ENCODE peak calls at places on chromosomes 1 and 21, in ten cellular contexts. G, F, Z, H, B, I, L, Q, O and D are unnamed samples. For H3K27me3, the result is how much of the 10 kb centered on the place peaks cover.

GRCh38 chr1:155969377-155969791 is 9.0 kb downstream of the ARHGEF2 start:
- DNase-seq in G (no peak), F (no peak), Z (no peak), H (no peak), B (peak), I (no peak), L (no peak), Q (no peak), O (no peak), D (no peak)

GRCh38 chr1:162062542-162063015 is 6.9 kb upstream of the NOS1AP start:
- DNase-seq in G (no peak), F (no peak), Z (no peak), H (no peak), B (peak), I (no peak), L (peak), Q (no peak), O (no peak), D (no peak)

GRCh38 chr1:43711049-43711448 is 3.7 kb downstream of the ST3GAL3 start:
- DNase-seq in G (no peak), F (no peak), Z (no peak), H (no peak), B (no peak), I (no peak), L (no peak), Q (no peak), O (no peak), D (no peak)

GRCh38 chr1:244435562-244436205 is 16.0 kb downstream of the ADSS2 start:
- DNase-seq in G (no peak), F (no peak), Z (no peak), H (no peak), B (no peak), I (no peak), L (no peak), Q (no peak), O (no peak), D (no peak)

GRCh38 chr1:100584761-100585745 is 47.1 kb downstream of the GPR88 start:
- DNase-seq in G (no peak), F (no peak), Z (no peak), H (no peak), B (no peak), I (no peak), L (no peak), Q (no peak), O (no peak), D (no peak)

GRCh38 chr1:41632788-41633575 is 148.5 kb upstream of the EDN2 start:
- DNase-seq in G (no peak), F (no peak), Z (no peak), H (no peak), B (no peak), I (no peak), L (no peak), Q (no peak), O (peak), D (no peak)

GRCh38 chr1:230212405-230212936 is 145.4 kb downstream of the GALNT2 start:
- DNase-seq in G (no peak), F (no peak), Z (peak), H (no peak), B (no peak), I (peak), L (no peak), Q (no peak), O (no peak), D (no peak)

GRCh38 chr1:91730781-91731732 is 154.9 kb downstream of the TGFBR3 start:
- DNase-seq in G (peak), F (peak), Z (peak), H (peak), B (no peak), I (no peak), L (peak), Q (no peak), O (peak), D (peak)

GRCh38 chr1:216310776-216311175 is 112.5 kb downstream of the USH2A start:
- DNase-seq in G (no peak), F (no peak), Z (peak), H (no peak), B (no peak), I (no peak), L (peak), Q (peak), O (no peak), D (no peak)

GRCh38 chr1:206631085-206631509 is 4.2 kb upstream of the DYRK3 start:
- DNase-seq in G (peak), F (peak), Z (peak), H (no peak), B (peak), I (peak), L (peak), Q (peak), O (peak), D (no peak)

GRCh38 chr1:15975358-15975804 is 520 bp downstream of the ZBTB17 start:
- DNase-seq in G (peak), F (peak), Z (peak), H (no peak), B (peak), I (peak), L (peak), Q (no peak), O (no peak), D (no peak)

GRCh38 chr1:39625462-39626273 is 13.8 kb downstream of the HEYL start:
- DNase-seq in G (no peak), F (peak), Z (peak), H (peak), B (peak), I (no peak), L (peak), Q (no peak), O (peak), D (no peak)

GRCh38 chr1:53266038-53266437 is 27.7 kb upstream of the MAGOH start:
- DNase-seq in G (no peak), F (no peak), Z (no peak), H (no peak), B (no peak), I (no peak), L (no peak), Q (no peak), O (no peak), D (no peak)

GRCh38 chr1:245484176-245484575 is 329.4 kb downstream of the KIF26B start:
- DNase-seq in G (no peak), F (no peak), Z (no peak), H (no peak), B (no peak), I (no peak), L (no peak), Q (peak), O (no peak), D (no peak)

GRCh38 chr21:25501996-25502665 is 105.2 kb downstream of the MRPL39 start:
- DNase-seq in G (no peak), F (peak), Z (no peak), H (no peak), B (no peak), I (peak), L (no peak), Q (no peak), O (no peak), D (no peak)

GRCh38 chr1:36327421-36328087 is 4.1 kb upstream of the EVA1B start:
- DNase-seq in G (no peak), F (no peak), Z (no peak), H (no peak), B (no peak), I (no peak), L (no peak), Q (no peak), O (no peak), D (no peak)

GRCh38 chr21:29155118-29155932 is 24.9 kb downstream of the MAP3K7CL start:
- DNase-seq in G (no peak), F (no peak), Z (no peak), H (no peak), B (peak), I (no peak), L (no peak), Q (no peak), O (peak), D (no peak)

GRCh38 chr1:184974086-184974836 is at the start of gene NIBAN1:
- DNase-seq in G (peak), F (peak), Z (peak), H (peak), B (peak), I (no peak), L (peak), Q (peak), O (peak), D (peak)

GRCh38 chr21:44765231-44766013 is 36.2 kb downstream of the UBE2G2 start:
- DNase-seq in G (peak), F (no peak), Z (no peak), H (no peak), B (peak), I (no peak), L (no peak), Q (no peak), O (no peak), D (peak)

GRCh38 chr1:160755864-160756616 is 17.0 kb downstream of the SLAMF7 start:
- DNase-seq in G (no peak), F (no peak), Z (no peak), H (no peak), B (no peak), I (no peak), L (no peak), Q (no peak), O (no peak), D (no peak)

GRCh38 chr1:118984990-118985608 is 3.0 kb downstream of the TBX15 start:
- DNase-seq in G (no peak), F (no peak), Z (no peak), H (no peak), B (peak), I (no peak), L (no peak), Q (no peak), O (no peak), D (no peak)
- H3K27me3 ChIP-seq in G (half or more), F (half or more), Z (half or more), H (half or more), B (half or more), I (under half), L (half or more), Q (half or more), O (half or more), D (half or more)

DNA sequence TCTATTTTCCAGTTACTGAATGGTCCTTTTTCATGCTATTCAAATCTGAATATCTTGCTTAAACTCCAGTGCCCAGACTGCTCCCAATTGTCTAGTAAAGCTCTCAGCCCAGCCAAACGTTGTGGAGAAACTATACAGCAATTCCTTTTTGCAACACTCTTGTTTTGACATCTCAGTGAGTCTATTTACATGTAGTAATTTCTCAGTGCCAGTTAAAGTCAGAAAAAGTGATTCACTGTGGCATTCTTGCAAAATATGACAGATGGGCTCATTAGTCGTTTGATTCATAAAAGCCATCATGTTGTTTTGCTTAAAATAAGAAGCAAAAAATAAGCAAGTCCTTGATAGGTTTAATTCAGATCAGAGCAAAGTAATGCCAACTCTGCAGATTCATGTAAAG is 20.7 kb upstream of the TMPRSS15 start:
- DNase-seq in G (no peak), F (no peak), Z (no peak), H (no peak), B (no peak), I (no peak), L (no peak), Q (no peak), O (no peak), D (no peak)
- TF ChIP-seq POLR2AphosphoS5 in G (no peak), F (no peak), Z (no peak), H (no peak), B (no peak), I (no peak), L (no peak), Q (no peak), O (no peak), D (no peak)

GRCh38 chr1:81304187-81304586 is 496.5 kb upstream of the ADGRL2 start:
- DNase-seq in G (no peak), F (no peak), Z (no peak), H (no peak), B (peak), I (no peak), L (no peak), Q (no peak), O (no peak), D (no peak)
- TF ChIP-seq EP300 in G (no peak), F (no peak), Z (no peak), H (no peak), B (peak), I (no peak), L (no peak), Q (no peak), O (no peak), D (no peak)

GRCh38 chr1:205572426-205572825 is 59.4 kb downstream of the ELK4 start:
- DNase-seq in G (no peak), F (no peak), Z (peak), H (no peak), B (no peak), I (no peak), L (peak), Q (no peak), O (no peak), D (no peak)

GRCh38 chr1:205577874-205578658 is 53.7 kb downstream of the ELK4 start:
- DNase-seq in G (no peak), F (no peak), Z (peak), H (no peak), B (peak), I (no peak), L (peak), Q (no peak), O (no peak), D (peak)

GRCh38 chr1:205576011-205576410 is 55.8 kb downstream of the ELK4 start:
- DNase-seq in G (no peak), F (no peak), Z (peak), H (no peak), B (no peak), I (no peak), L (peak), Q (no peak), O (peak), D (peak)

GRCh38 chr1:205576805-205577761 is 54.7 kb downstream of the ELK4 start:
- DNase-seq in G (no peak), F (no peak), Z (peak), H (no peak), B (no peak), I (no peak), L (peak), Q (no peak), O (peak), D (peak)

GRCh38 chr1:205575294-205575885 is 56.4 kb downstream of the ELK4 start:
- DNase-seq in G (no peak), F (no peak), Z (peak), H (no peak), B (no peak), I (no peak), L (peak), Q (no peak), O (no peak), D (peak)
- H3K27me3 ChIP-seq in G (half or more), F (under half), Z (under half), H (under half), B (under half), I (under half), L (under half), Q (under half), O (under half), D (under half)